ENCODE peak calls at places on chromosomes 7 and 10, in nine cellular contexts. E is HFFc6, U is HFF-Myc, Z is sigmoid colon, A is progenitor cell of endocrine pancreas, V is fibroblast of pulmonary artery, R is RWPE2, L is tibial nerve, D is fibroblast of the aortic adventitia. M is an unnamed sample.

GRCh38 chr10:63713191-63714144 is 192.3 kb downstream of the REEP3 start:
- DNase-seq in E (no peak), U (no peak), Z (peak), A (no peak), V (peak), R (no peak), L (peak), D (peak), M (peak)

GRCh38 chr7:85237721-85238120 is 50.9 kb upstream of the SEMA3D start:
- DNase-seq in E (peak), U (peak), Z (no peak), A (no peak), V (no peak), R (no peak), L (no peak), D (no peak), M (no peak)

GRCh38 chr10:12350167-12350872 is 973 bp downstream of the CAMK1D start:
- DNase-seq in E (no peak), U (no peak), Z (peak), A (peak), V (peak), R (no peak), L (no peak), D (peak), M (peak)

GRCh38 chr10:77507313-77507712 is 130.3 kb downstream of the KCNMA1 start:
- DNase-seq in E (peak), U (no peak), Z (no peak), A (no peak), V (no peak), R (no peak), L (no peak), D (no peak), M (no peak)

GRCh38 chr7:11830582-11831382 is 1.2 kb downstream of the THSD7A start:
- DNase-seq in E (no peak), U (no peak), Z (no peak), A (no peak), V (peak), R (no peak), L (no peak), D (peak), M (no peak)

GRCh38 chr10:35442006-35442405 is 105.7 kb downstream of the CCNY start:
- DNase-seq in E (peak), U (peak), Z (no peak), A (no peak), V (no peak), R (no peak), L (no peak), D (no peak), M (no peak)

GRCh38 chr10:19638173-19638872 is 177.9 kb upstream of the PLXDC2 start:
- DNase-seq in E (peak), U (peak), Z (no peak), A (no peak), V (peak), R (no peak), L (peak), D (peak), M (no peak)

GRCh38 chr7:137804819-137805218 is 42.0 kb downstream of the DGKI start:
- DNase-seq in E (no peak), U (no peak), Z (no peak), A (no peak), V (no peak), R (no peak), L (no peak), D (no peak), M (no peak)

GRCh38 chr10:116671274-116671926 is 50.6 kb downstream of the PNLIPRP2 start:
- DNase-seq in E (peak), U (no peak), Z (no peak), A (no peak), V (peak), R (no peak), L (no peak), D (peak), M (no peak)

GRCh38 chr10:95333997-95334792 is 43.4 kb upstream of the PDLIM1 start:
- DNase-seq in E (peak), U (peak), Z (peak), A (no peak), V (peak), R (no peak), L (peak), D (peak), M (no peak)

GRCh38 chr7:34109936-34110626 is 204.7 kb downstream of the BMPER start:
- DNase-seq in E (no peak), U (no peak), Z (no peak), A (no peak), V (peak), R (no peak), L (no peak), D (no peak), M (no peak)

GRCh38 chr10:128594688-128595087 is 468.5 kb upstream of the MKI67 start:
- DNase-seq in E (no peak), U (no peak), Z (no peak), A (no peak), V (no peak), R (no peak), L (no peak), D (no peak), M (no peak)

GRCh38 chr7:20219446-20220292 is 2.5 kb upstream of the MACC1 start:
- DNase-seq in E (no peak), U (peak), Z (peak), A (peak), V (peak), R (no peak), L (peak), D (peak), M (peak)

GRCh38 chr7:71497233-71497946 is 365.4 kb downstream of the GALNT17 start:
- DNase-seq in E (no peak), U (no peak), Z (no peak), A (no peak), V (no peak), R (no peak), L (peak), D (no peak), M (no peak)

GRCh38 chr10:91642831-91643692 is 10.2 kb upstream of the PPP1R3C start:
- DNase-seq in E (peak), U (no peak), Z (no peak), A (no peak), V (no peak), R (no peak), L (no peak), D (no peak), M (no peak)

GRCh38 chr10:24054421-24054820 is 154.5 kb upstream of the KIAA1217 start:
- DNase-seq in E (no peak), U (no peak), Z (no peak), A (no peak), V (no peak), R (no peak), L (no peak), D (no peak), M (no peak)

GRCh38 chr10:118621304-118621942 is 26.0 kb upstream of the PRLHR start:
- DNase-seq in E (no peak), U (no peak), Z (no peak), A (no peak), V (no peak), R (no peak), L (no peak), D (no peak), M (no peak)

GRCh38 chr7:27351137-27351536 is 108.5 kb downstream of the EVX1 start:
- DNase-seq in E (no peak), U (no peak), Z (no peak), A (no peak), V (no peak), R (no peak), L (no peak), D (no peak), M (no peak)

GRCh38 chr7:55348502-55348901 is 16.6 kb upstream of the LANCL2 start:
- DNase-seq in E (peak), U (no peak), Z (no peak), A (no peak), V (peak), R (no peak), L (no peak), D (peak), M (no peak)

GRCh38 chr7:158023157-158023556 is 564.5 kb downstream of the PTPRN2 start:
- DNase-seq in E (no peak), U (no peak), Z (no peak), A (no peak), V (no peak), R (no peak), L (no peak), D (no peak), M (no peak)

GRCh38 chr7:148466120-148466519 is 124.4 kb upstream of the C7orf33 start:
- DNase-seq in E (no peak), U (no peak), Z (no peak), A (no peak), V (no peak), R (no peak), L (no peak), D (no peak), M (no peak)

GRCh38 chr7:134593530-134594392 is 44.9 kb downstream of the AKR1B15 start:
- DNase-seq in E (peak), U (peak), Z (peak), A (no peak), V (peak), R (no peak), L (peak), D (peak), M (no peak)

GRCh38 chr10:98446121-98446655 is 547 bp downstream of the HPS1 start:
- DNase-seq in E (peak), U (no peak), Z (peak), A (no peak), V (peak), R (no peak), L (peak), D (peak), M (peak)

GRCh38 chr7:64098-64521 is 128.3 kb upstream of the FAM20C start:
- DNase-seq in E (peak), U (no peak), Z (peak), A (no peak), V (peak), R (peak), L (peak), D (peak), M (peak)

GRCh38 chr7:44847920-44848634 is at the start of gene H2AZ2:
- DNase-seq in E (peak), U (peak), Z (peak), A (peak), V (peak), R (peak), L (peak), D (peak), M (peak)

GRCh38 chr7:151168022-151168786 is 710 bp upstream of the GBX1 start:
- DNase-seq in E (no peak), U (no peak), Z (no peak), A (peak), V (no peak), R (no peak), L (no peak), D (no peak), M (peak)

GRCh38 chr7:121909721-121910359 is 36.9 kb downstream of the PTPRZ1 start:
- DNase-seq in E (no peak), U (no peak), Z (no peak), A (no peak), V (no peak), R (no peak), L (no peak), D (peak), M (no peak)

GRCh38 chr7:41224063-41224763 is 478.7 kb downstream of the INHBA start:
- DNase-seq in E (peak), U (no peak), Z (no peak), A (no peak), V (peak), R (no peak), L (no peak), D (peak), M (no peak)

GRCh38 chr10:75612904-75613684 is 181.7 kb downstream of the LRMDA start:
- DNase-seq in E (no peak), U (no peak), Z (no peak), A (no peak), V (peak), R (no peak), L (no peak), D (peak), M (no peak)

GRCh38 chr7:106425017-106425719 is 140.4 kb upstream of the NAMPT start:
- DNase-seq in E (peak), U (peak), Z (peak), A (no peak), V (peak), R (peak), L (peak), D (peak), M (no peak)

GRCh38 chr10:110858297-110858934 is 13.3 kb upstream of the PDCD4 start:
- DNase-seq in E (no peak), U (no peak), Z (no peak), A (no peak), V (no peak), R (no peak), L (no peak), D (no peak), M (no peak)

GRCh38 chr10:110860576-110861241 is 11.0 kb upstream of the PDCD4 start:
- DNase-seq in E (no peak), U (no peak), Z (peak), A (no peak), V (no peak), R (no peak), L (no peak), D (no peak), M (no peak)

GRCh38 chr10:110859206-110859946 is 12.4 kb upstream of the PDCD4 start:
- DNase-seq in E (no peak), U (no peak), Z (peak), A (no peak), V (no peak), R (no peak), L (no peak), D (no peak), M (no peak)

GRCh38 chr10:110859947-110860376 is 11.8 kb upstream of the PDCD4 start:
- DNase-seq in E (peak), U (peak), Z (peak), A (no peak), V (peak), R (no peak), L (peak), D (peak), M (no peak)

GRCh38 chr10:110857265-110858158 is 14.2 kb upstream of the PDCD4 start:
- DNase-seq in E (no peak), U (no peak), Z (peak), A (no peak), V (peak), R (no peak), L (peak), D (peak), M (no peak)
- TF ChIP-seq CTCF in E (no peak), U (no peak), Z (no peak), A (no peak), V (no peak), R (no peak), L (no peak), D (no peak), M (no peak)

DNA sequence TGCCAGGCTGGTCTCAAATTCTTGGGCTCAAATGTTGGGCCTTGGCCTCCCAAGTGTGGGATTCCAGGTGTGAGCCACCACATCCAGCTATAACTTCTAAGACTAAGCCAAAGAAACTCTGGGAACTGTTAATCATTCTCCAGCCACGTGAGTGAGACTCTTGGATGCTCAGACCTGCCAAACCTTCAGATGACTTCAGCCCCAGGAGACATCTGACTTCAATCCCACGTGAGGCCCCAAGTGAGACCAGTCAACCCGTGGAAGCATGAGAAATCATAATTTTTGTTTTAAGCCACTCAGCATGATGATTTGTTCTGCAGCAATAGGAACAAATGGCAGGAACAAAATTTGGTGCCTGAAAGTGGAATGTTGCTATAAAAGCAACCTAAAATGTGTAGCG is 4.3 kb upstream of the PCBD1 start:
- DNase-seq in E (no peak), U (no peak), Z (peak), A (no peak), V (no peak), R (no peak), L (no peak), D (no peak), M (no peak)
- TF ChIP-seq CTCF in E (no peak), U (no peak), Z (no peak), A (no peak), V (no peak), R (no peak), L (no peak), D (no peak), M (no peak)

DNA sequence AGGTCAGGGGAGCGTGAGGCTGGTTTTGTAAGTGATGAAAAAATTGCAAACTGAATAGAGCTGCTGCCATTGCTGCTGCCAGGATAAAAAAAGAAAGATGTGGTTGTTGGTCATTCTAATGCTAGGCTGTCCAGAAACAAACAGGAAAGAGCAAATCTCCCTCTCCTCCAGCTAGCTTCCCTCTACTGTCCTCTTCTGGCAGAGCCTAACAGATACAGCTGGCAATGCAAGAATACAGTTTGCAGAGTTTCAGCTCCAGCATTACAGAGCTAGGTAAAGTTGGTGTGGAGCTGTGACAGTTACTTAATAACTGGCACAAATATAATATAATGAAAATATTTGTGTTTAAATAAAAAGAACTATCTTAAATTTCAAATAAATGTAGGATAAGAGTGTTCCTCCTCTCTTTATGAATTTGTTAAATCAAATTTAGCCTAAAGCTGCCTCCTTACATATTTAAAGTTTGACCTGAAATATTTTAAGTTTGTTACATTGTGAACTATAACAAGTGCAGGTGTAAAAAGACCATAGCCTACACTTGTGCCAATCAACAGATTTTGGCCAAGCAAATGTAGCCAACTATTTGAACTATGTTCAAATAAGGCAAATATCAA is 407.7 kb downstream of the SH2D4B start:
- DNase-seq in E (no peak), U (no peak), Z (no peak), A (no peak), V (no peak), R (no peak), L (no peak), D (no peak), M (no peak)
- TF ChIP-seq CTCF in E (no peak), U (no peak), Z (no peak), A (peak), V (no peak), R (peak), L (peak), D (no peak), M (peak)

GRCh38 chr10:34217524-34217923 is 597.6 kb downstream of the PARD3 start:
- DNase-seq in E (no peak), U (no peak), Z (no peak), A (no peak), V (no peak), R (no peak), L (no peak), D (no peak), M (no peak)

GRCh38 chr10:34228066-34228465 is 587.0 kb downstream of the PARD3 start:
- DNase-seq in E (no peak), U (no peak), Z (no peak), A (no peak), V (no peak), R (no peak), L (no peak), D (no peak), M (no peak)

GRCh38 chr10:34223658-34224057 is 591.4 kb downstream of the PARD3 start:
- DNase-seq in E (no peak), U (no peak), Z (no peak), A (no peak), V (no peak), R (no peak), L (no peak), D (no peak), M (no peak)

GRCh38 chr10:34219860-34220518 is 595.1 kb downstream of the PARD3 start:
- DNase-seq in E (no peak), U (no peak), Z (no peak), A (no peak), V (no peak), R (no peak), L (no peak), D (no peak), M (no peak)

GRCh38 chr10:34222359-34222758 is 592.7 kb downstream of the PARD3 start:
- DNase-seq in E (no peak), U (no peak), Z (no peak), A (no peak), V (no peak), R (no peak), L (no peak), D (no peak), M (no peak)
- TF ChIP-seq CTCF in E (no peak), U (no peak), Z (no peak), A (no peak), V (no peak), R (no peak), L (no peak), D (no peak), M (no peak)

GRCh38 chr10:115026041-115026779 is 67.0 kb upstream of the ATRNL1 start:
- DNase-seq in E (no peak), U (no peak), Z (no peak), A (no peak), V (no peak), R (no peak), L (no peak), D (no peak), M (peak)
- TF ChIP-seq CTCF in E (no peak), U (no peak), Z (no peak), A (peak), V (no peak), R (no peak), L (no peak), D (no peak), M (no peak)

GRCh38 chr7:16431646-16432424 is 10.5 kb upstream of the CRPPA start:
- DNase-seq in E (peak), U (no peak), Z (no peak), A (no peak), V (peak), R (no peak), L (peak), D (peak), M (no peak)
- TF ChIP-seq CTCF in E (peak), U (peak), Z (no peak), A (peak), V (peak), R (peak), L (peak), D (peak), M (peak)